ENCODE peak calls at places on chromosome 10, in ten cellular contexts. P is breast epithelium; B is psoas muscle; Y is colonic mucosa; D is body of pancreas; L is CD8-positive, alpha-beta T cell; R is progenitor cell of endocrine pancreas; M is neural crest cell; V is fibroblast of pulmonary artery; E is neural progenitor cell. J is an unnamed sample.

GRCh38 chr10:117674641-117675040 is 132.1 kb downstream of the EMX2 start:
- DNase-seq in P (no peak), B (no peak), Y (no peak), D (no peak), L (no peak), R (no peak), M (no peak), V (no peak), E (no peak), J (no peak)

GRCh38 chr10:13669182-13669860 is 82.6 kb downstream of the PRPF18 start:
- DNase-seq in P (no peak), B (no peak), Y (no peak), D (no peak), L (no peak), R (no peak), M (no peak), V (no peak), E (no peak), J (no peak)

GRCh38 chr10:62635127-62635526 is 169.4 kb upstream of the ADO start:
- DNase-seq in P (no peak), B (no peak), Y (no peak), D (no peak), L (no peak), R (no peak), M (no peak), V (no peak), E (no peak), J (no peak)

GRCh38 chr10:132540456-132540855 is 2.9 kb downstream of the INPP5A start:
- DNase-seq in P (no peak), B (peak; percentile 36), Y (no peak), D (no peak), L (no peak), R (no peak), M (no peak), V (peak; percentile 30), E (peak; percentile 67), J (no peak)

GRCh38 chr10:92699518-92700272 is 9.9 kb downstream of the HHEX start:
- DNase-seq in P (peak; percentile 24), B (no peak), Y (peak; percentile 26), D (no peak), L (peak; percentile 30), R (no peak), M (peak; percentile 46), V (peak; percentile 47), E (peak; percentile 19), J (peak; percentile 91)

GRCh38 chr10:50545846-50546245 is 77.9 kb downstream of the SGMS1 start:
- DNase-seq in P (no peak), B (no peak), Y (no peak), D (no peak), L (no peak), R (no peak), M (no peak), V (no peak), E (no peak), J (peak; percentile 8)

GRCh38 chr10:75108684-75109458 is 2.6 kb upstream of the SAMD8 start:
- DNase-seq in P (no peak), B (peak; percentile 71), Y (no peak), D (peak; percentile 37), L (no peak), R (peak; percentile 62), M (peak; percentile 58), V (peak; percentile 31), E (peak; percentile 65), J (no peak)

GRCh38 chr10:131203456-131204357 is 107.8 kb downstream of the TCERG1L start:
- DNase-seq in P (no peak), B (no peak), Y (no peak), D (no peak), L (no peak), R (no peak), M (no peak), V (no peak), E (no peak), J (no peak)

GRCh38 chr10:32210306-32211045 is 136.5 kb downstream of the EPC1 start:
- DNase-seq in P (no peak), B (no peak), Y (peak; percentile 33), D (peak; percentile 22), L (no peak), R (no peak), M (no peak), V (peak; percentile 70), E (peak; percentile 26), J (no peak)
- TF ChIP-seq CTCF in P (no peak), B (peak; percentile 28), Y (peak; percentile 36), D (peak; percentile 57), L (no peak), R (peak; percentile 47), M (peak; percentile 51), V (peak; percentile 52), E (peak; percentile 41), J (peak; percentile 45)

GRCh38 chr10:28533571-28534304 is 820 bp downstream of the WAC start:
- DNase-seq in P (peak; percentile 49), B (peak; percentile 73), Y (peak; percentile 79), D (peak; percentile 65), L (peak; percentile 70), R (peak; percentile 44), M (peak; percentile 44), V (peak; percentile 28), E (peak; percentile 79), J (peak; percentile 93)

GRCh38 chr10:28530751-28531150 is 2.2 kb upstream of the WAC start:
- DNase-seq in P (no peak), B (no peak), Y (no peak), D (no peak), L (no peak), R (no peak), M (no peak), V (no peak), E (no peak), J (no peak)

GRCh38 chr10:28533315-28533564 is 322 bp downstream of the WAC start:
- DNase-seq in P (no peak), B (no peak), Y (no peak), D (no peak), L (no peak), R (no peak), M (no peak), V (no peak), E (no peak), J (no peak)

GRCh38 chr10:28532223-28532508 is 752 bp upstream of the WAC start:
- DNase-seq in P (peak; percentile 35), B (no peak), Y (peak; percentile 52), D (no peak), L (no peak), R (no peak), M (no peak), V (peak; percentile 62), E (no peak), J (no peak)

DNA sequence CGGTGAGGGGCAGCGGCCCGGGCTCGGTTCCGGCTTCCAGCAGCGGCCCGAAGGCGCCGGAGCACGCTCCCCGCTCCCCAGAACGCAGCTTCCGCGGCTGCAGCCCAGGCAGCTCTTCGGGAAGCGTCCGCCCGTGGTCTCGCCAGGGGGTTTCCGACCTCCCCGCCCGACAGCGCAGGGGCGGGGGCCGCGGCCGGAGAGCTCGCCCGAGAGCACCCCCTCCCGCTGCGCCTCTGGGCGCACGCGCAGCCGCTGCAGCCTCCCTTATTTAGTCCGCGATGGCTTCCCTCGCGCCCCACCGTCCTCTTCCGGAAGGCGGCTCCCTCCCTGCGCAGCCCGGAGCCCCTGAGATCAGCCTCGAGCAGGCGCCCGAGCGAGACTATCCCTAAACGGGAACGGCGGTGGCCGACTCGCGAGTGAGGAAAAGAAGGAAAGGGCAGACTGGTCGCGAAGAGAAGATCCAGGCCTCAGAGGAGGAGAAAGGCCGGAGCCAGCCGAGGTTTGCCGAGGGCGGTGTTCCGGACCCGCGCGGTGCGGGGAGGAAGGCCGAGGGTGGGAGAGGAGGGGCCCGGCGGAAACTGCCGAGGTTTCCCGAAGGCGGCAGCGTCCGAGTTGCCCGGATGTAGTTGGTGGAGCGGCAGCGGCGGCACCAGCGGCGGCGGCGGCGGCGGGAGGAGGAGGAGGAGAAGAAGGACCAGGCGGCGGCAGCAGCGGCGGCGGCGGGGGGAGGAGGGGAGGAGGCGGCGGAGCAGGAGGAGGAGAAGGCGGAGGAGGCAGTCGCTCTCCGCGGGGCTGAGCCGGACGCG is at the start of gene WAC:
- DNase-seq in P (peak; percentile 91), B (peak; percentile 96), Y (peak; percentile 96), D (peak; percentile 97), L (peak; percentile 98), R (peak; percentile 97), M (peak; percentile 98), V (peak; percentile 93), E (peak; percentile 97), J (peak; percentile 98)
- TF ChIP-seq CTCF in P (peak; percentile 28), B (no peak), Y (no peak), D (peak; percentile 43), L (no peak), R (peak; percentile 16), M (peak; percentile 29), V (no peak), E (peak; percentile 34), J (peak; percentile 7)

DNA sequence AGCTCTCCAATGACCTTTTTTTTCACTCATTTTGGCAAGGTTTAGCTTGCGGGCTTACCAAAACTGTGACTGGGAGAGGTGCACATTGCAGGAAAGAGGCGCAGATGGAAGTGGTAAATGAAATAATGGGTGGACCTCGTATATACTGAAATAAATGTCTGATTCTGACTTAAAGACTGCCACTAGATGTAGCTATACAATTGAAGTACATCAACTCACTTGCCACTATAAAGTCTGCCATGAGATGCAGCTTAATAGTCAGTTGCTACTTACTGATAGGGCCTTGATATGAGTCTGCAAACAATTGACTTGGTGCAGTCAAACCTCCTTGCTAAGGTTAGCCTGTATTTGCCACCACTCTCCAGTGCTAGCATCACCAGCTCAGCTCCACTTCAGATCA is 525.9 kb upstream of the MBL2 start:
- DNase-seq in P (no peak), B (no peak), Y (no peak), D (no peak), L (no peak), R (no peak), M (no peak), V (no peak), E (no peak), J (no peak)
- TF ChIP-seq CTCF in P (no peak), B (no peak), Y (no peak), D (no peak), L (no peak), R (no peak), M (no peak), V (no peak), E (no peak), J (no peak)

GRCh38 chr10:5685764-5686240 is 1.2 kb downstream of the TASOR2 start:
- DNase-seq in P (no peak), B (no peak), Y (no peak), D (no peak), L (no peak), R (no peak), M (no peak), V (peak; percentile 22), E (peak; percentile 37), J (no peak)
- TF ChIP-seq CTCF in P (no peak), B (no peak), Y (peak; percentile 3), D (no peak), L (no peak), R (no peak), M (no peak), V (no peak), E (no peak), J (no peak)

GRCh38 chr10:79298403-79299244 is 48.6 kb upstream of the PPIF start:
- DNase-seq in P (no peak), B (peak; percentile 76), Y (peak; percentile 68), D (no peak), L (peak; percentile 22), R (no peak), M (no peak), V (peak; percentile 87), E (no peak), J (no peak)
- TF ChIP-seq CTCF in P (no peak), B (no peak), Y (no peak), D (no peak), L (no peak), R (no peak), M (no peak), V (no peak), E (no peak), J (no peak)